ENCODE peak calls at places on chromosomes 12 and 14, in nine cellular contexts. One of them, this sample, is unnamed.

GRCh38 chr14:81452766-81453165 is 52.6 kb upstream of the STON2 start:
- DNase-seq in MG63: no peak
- DNase-seq in cardiac fibroblast: no peak
- DNase-seq in NCI-H1417: no peak
- DNase-seq in activated CD4-positive, CD25-positive, alpha-beta regulatory T cell: no peak
- DNase-seq in CD8-positive, alpha-beta memory T cell: no peak
- DNase-seq in activated CD8-positive, alpha-beta memory T cell treated with anti-CD3 and anti-CD28 coated beads, Interleukin-2, amount 50 U/mL, for 48 hours: no peak
- DNase-seq in NCI-H1105 treated with DMSO at 0.1 percent for 48 hours: no peak
- DNase-seq in NCI-H1436: no peak
- DNase-seq in this sample: no peak

GRCh38 chr12:10756194-10756593 is 33.1 kb upstream of the YBX3 start:
- DNase-seq in NCI-H1105 treated with DMSO at 0.1 percent for 48 hours: no peak
- DNase-seq in NCI-H1417: no peak
- DNase-seq in CD8-positive, alpha-beta memory T cell: no peak
- DNase-seq in activated CD4-positive, CD25-positive, alpha-beta regulatory T cell: no peak
- DNase-seq in MG63: no peak
- DNase-seq in NCI-H1436: no peak
- DNase-seq in activated CD8-positive, alpha-beta memory T cell treated with anti-CD3 and anti-CD28 coated beads, Interleukin-2, amount 50 U/mL, for 48 hours: no peak
- DNase-seq in cardiac fibroblast: no peak
- DNase-seq in this sample: no peak

GRCh38 chr12:124510301-124510970 is 57.0 kb downstream of the NCOR2 start:
- DNase-seq in NCI-H1417: peak; percentile 46
- DNase-seq in activated CD8-positive, alpha-beta memory T cell treated with anti-CD3 and anti-CD28 coated beads, Interleukin-2, amount 50 U/mL, for 48 hours: no peak
- DNase-seq in NCI-H1105 treated with DMSO at 0.1 percent for 48 hours: no peak
- DNase-seq in activated CD4-positive, CD25-positive, alpha-beta regulatory T cell: no peak
- DNase-seq in cardiac fibroblast: no peak
- DNase-seq in NCI-H1436: no peak
- DNase-seq in MG63: no peak
- DNase-seq in CD8-positive, alpha-beta memory T cell: no peak
- DNase-seq in this sample: no peak

GRCh38 chr12:27913999-27914614 is 58.4 kb downstream of the PTHLH start:
- DNase-seq in NCI-H1436: no peak
- DNase-seq in activated CD4-positive, CD25-positive, alpha-beta regulatory T cell: no peak
- DNase-seq in activated CD8-positive, alpha-beta memory T cell treated with anti-CD3 and anti-CD28 coated beads, Interleukin-2, amount 50 U/mL, for 48 hours: no peak
- DNase-seq in NCI-H1417: no peak
- DNase-seq in MG63: no peak
- DNase-seq in cardiac fibroblast: no peak
- DNase-seq in NCI-H1105 treated with DMSO at 0.1 percent for 48 hours: no peak
- DNase-seq in CD8-positive, alpha-beta memory T cell: no peak
- DNase-seq in this sample: no peak

GRCh38 chr12:123928274-123928865 is 44.3 kb downstream of the CCDC92 start:
- DNase-seq in NCI-H1436: peak; percentile 60
- DNase-seq in MG63: no peak
- DNase-seq in NCI-H1105 treated with DMSO at 0.1 percent for 48 hours: peak; percentile 37
- DNase-seq in NCI-H1417: peak; percentile 58
- DNase-seq in cardiac fibroblast: no peak
- DNase-seq in activated CD8-positive, alpha-beta memory T cell treated with anti-CD3 and anti-CD28 coated beads, Interleukin-2, amount 50 U/mL, for 48 hours: no peak
- DNase-seq in activated CD4-positive, CD25-positive, alpha-beta regulatory T cell: no peak
- DNase-seq in CD8-positive, alpha-beta memory T cell: no peak
- DNase-seq in this sample: no peak

GRCh38 chr12:95554532-95555071 is 3.3 kb upstream of the USP44 start:
- DNase-seq in cardiac fibroblast: no peak
- DNase-seq in NCI-H1417: no peak
- DNase-seq in activated CD8-positive, alpha-beta memory T cell treated with anti-CD3 and anti-CD28 coated beads, Interleukin-2, amount 50 U/mL, for 48 hours: no peak
- DNase-seq in NCI-H1105 treated with DMSO at 0.1 percent for 48 hours: no peak
- DNase-seq in MG63: no peak
- DNase-seq in NCI-H1436: no peak
- DNase-seq in CD8-positive, alpha-beta memory T cell: no peak
- DNase-seq in activated CD4-positive, CD25-positive, alpha-beta regulatory T cell: no peak
- DNase-seq in this sample: no peak

GRCh38 chr12:95837240-95838038 is 21.3 kb upstream of the SNRPF start:
- DNase-seq in MG63: no peak
- DNase-seq in CD8-positive, alpha-beta memory T cell: no peak
- DNase-seq in cardiac fibroblast: no peak
- DNase-seq in NCI-H1105 treated with DMSO at 0.1 percent for 48 hours: no peak
- DNase-seq in activated CD4-positive, CD25-positive, alpha-beta regulatory T cell: no peak
- DNase-seq in activated CD8-positive, alpha-beta memory T cell treated with anti-CD3 and anti-CD28 coated beads, Interleukin-2, amount 50 U/mL, for 48 hours: no peak
- DNase-seq in NCI-H1436: no peak
- DNase-seq in NCI-H1417: no peak
- DNase-seq in this sample: no peak

GRCh38 chr14:71321556-71322315 is 414.5 kb downstream of the PCNX1 start:
- DNase-seq in activated CD4-positive, CD25-positive, alpha-beta regulatory T cell: no peak
- DNase-seq in NCI-H1436: peak; percentile 8
- DNase-seq in CD8-positive, alpha-beta memory T cell: no peak
- DNase-seq in activated CD8-positive, alpha-beta memory T cell treated with anti-CD3 and anti-CD28 coated beads, Interleukin-2, amount 50 U/mL, for 48 hours: no peak
- DNase-seq in MG63: peak; percentile 1
- DNase-seq in NCI-H1417: peak; percentile 82
- DNase-seq in NCI-H1105 treated with DMSO at 0.1 percent for 48 hours: peak; percentile 81
- DNase-seq in cardiac fibroblast: peak; percentile 55
- DNase-seq in this sample: no peak

GRCh38 chr14:75440733-75441474 is 13.1 kb downstream of the JDP2 start:
- DNase-seq in activated CD8-positive, alpha-beta memory T cell treated with anti-CD3 and anti-CD28 coated beads, Interleukin-2, amount 50 U/mL, for 48 hours: no peak
- DNase-seq in activated CD4-positive, CD25-positive, alpha-beta regulatory T cell: no peak
- DNase-seq in NCI-H1417: no peak
- DNase-seq in cardiac fibroblast: peak; percentile 89
- DNase-seq in MG63: peak; percentile 47
- DNase-seq in NCI-H1436: no peak
- DNase-seq in CD8-positive, alpha-beta memory T cell: no peak
- DNase-seq in NCI-H1105 treated with DMSO at 0.1 percent for 48 hours: no peak
- DNase-seq in this sample: no peak

GRCh38 chr12:87025976-87026375 is 769.8 kb upstream of the MGAT4C start:
- DNase-seq in MG63: no peak
- DNase-seq in activated CD8-positive, alpha-beta memory T cell treated with anti-CD3 and anti-CD28 coated beads, Interleukin-2, amount 50 U/mL, for 48 hours: no peak
- DNase-seq in NCI-H1417: no peak
- DNase-seq in NCI-H1436: no peak
- DNase-seq in cardiac fibroblast: peak; percentile 2
- DNase-seq in activated CD4-positive, CD25-positive, alpha-beta regulatory T cell: no peak
- DNase-seq in CD8-positive, alpha-beta memory T cell: no peak
- DNase-seq in NCI-H1105 treated with DMSO at 0.1 percent for 48 hours: no peak
- DNase-seq in this sample: no peak

GRCh38 chr14:39488600-39488999 is 56.4 kb upstream of the FBXO33 start:
- DNase-seq in NCI-H1417: peak; percentile 84
- DNase-seq in cardiac fibroblast: peak; percentile 9
- DNase-seq in activated CD4-positive, CD25-positive, alpha-beta regulatory T cell: no peak
- DNase-seq in NCI-H1105 treated with DMSO at 0.1 percent for 48 hours: peak; percentile 67
- DNase-seq in CD8-positive, alpha-beta memory T cell: no peak
- DNase-seq in activated CD8-positive, alpha-beta memory T cell treated with anti-CD3 and anti-CD28 coated beads, Interleukin-2, amount 50 U/mL, for 48 hours: no peak
- DNase-seq in NCI-H1436: no peak
- DNase-seq in MG63: no peak
- DNase-seq in this sample: no peak

GRCh38 chr12:110862331-110862730 is 15.5 kb downstream of the CCDC63 start:
- DNase-seq in NCI-H1105 treated with DMSO at 0.1 percent for 48 hours: no peak
- DNase-seq in cardiac fibroblast: no peak
- DNase-seq in NCI-H1436: no peak
- DNase-seq in activated CD4-positive, CD25-positive, alpha-beta regulatory T cell: no peak
- DNase-seq in MG63: no peak
- DNase-seq in CD8-positive, alpha-beta memory T cell: no peak
- DNase-seq in activated CD8-positive, alpha-beta memory T cell treated with anti-CD3 and anti-CD28 coated beads, Interleukin-2, amount 50 U/mL, for 48 hours: no peak
- DNase-seq in NCI-H1417: no peak
- DNase-seq in this sample: no peak

GRCh38 chr12:6817056-6817455 is 4.6 kb upstream of the GPR162 start:
- DNase-seq in activated CD8-positive, alpha-beta memory T cell treated with anti-CD3 and anti-CD28 coated beads, Interleukin-2, amount 50 U/mL, for 48 hours: no peak
- DNase-seq in CD8-positive, alpha-beta memory T cell: no peak
- DNase-seq in MG63: no peak
- DNase-seq in cardiac fibroblast: no peak
- DNase-seq in NCI-H1436: no peak
- DNase-seq in NCI-H1105 treated with DMSO at 0.1 percent for 48 hours: no peak
- DNase-seq in activated CD4-positive, CD25-positive, alpha-beta regulatory T cell: no peak
- DNase-seq in NCI-H1417: no peak
- DNase-seq in this sample: no peak

GRCh38 chr12:119204137-119204536 is 25.4 kb downstream of the HSPB8 start:
- DNase-seq in CD8-positive, alpha-beta memory T cell: no peak
- DNase-seq in activated CD4-positive, CD25-positive, alpha-beta regulatory T cell: no peak
- DNase-seq in cardiac fibroblast: no peak
- DNase-seq in MG63: no peak
- DNase-seq in NCI-H1436: no peak
- DNase-seq in activated CD8-positive, alpha-beta memory T cell treated with anti-CD3 and anti-CD28 coated beads, Interleukin-2, amount 50 U/mL, for 48 hours: no peak
- DNase-seq in NCI-H1417: no peak
- DNase-seq in NCI-H1105 treated with DMSO at 0.1 percent for 48 hours: no peak
- DNase-seq in this sample: no peak

GRCh38 chr12:113860950-113861349 is 105.2 kb downstream of the RBM19 start:
- DNase-seq in activated CD4-positive, CD25-positive, alpha-beta regulatory T cell: no peak
- DNase-seq in NCI-H1417: no peak
- DNase-seq in activated CD8-positive, alpha-beta memory T cell treated with anti-CD3 and anti-CD28 coated beads, Interleukin-2, amount 50 U/mL, for 48 hours: no peak
- DNase-seq in NCI-H1105 treated with DMSO at 0.1 percent for 48 hours: no peak
- DNase-seq in MG63: peak; percentile 53
- DNase-seq in cardiac fibroblast: peak; percentile 94
- DNase-seq in NCI-H1436: no peak
- DNase-seq in CD8-positive, alpha-beta memory T cell: no peak
- DNase-seq in this sample: no peak

GRCh38 chr12:101823039-101823438 is 7.7 kb downstream of the GNPTAB start:
- DNase-seq in NCI-H1417: no peak
- DNase-seq in cardiac fibroblast: peak; percentile 31
- DNase-seq in activated CD8-positive, alpha-beta memory T cell treated with anti-CD3 and anti-CD28 coated beads, Interleukin-2, amount 50 U/mL, for 48 hours: no peak
- DNase-seq in NCI-H1105 treated with DMSO at 0.1 percent for 48 hours: no peak
- DNase-seq in CD8-positive, alpha-beta memory T cell: no peak
- DNase-seq in MG63: no peak
- DNase-seq in NCI-H1436: no peak
- DNase-seq in activated CD4-positive, CD25-positive, alpha-beta regulatory T cell: no peak
- DNase-seq in this sample: no peak

GRCh38 chr14:41605550-41606248 is 977 bp upstream of the LRFN5 start:
- DNase-seq in NCI-H1436: peak; percentile 30
- DNase-seq in MG63: no peak
- DNase-seq in CD8-positive, alpha-beta memory T cell: no peak
- DNase-seq in NCI-H1105 treated with DMSO at 0.1 percent for 48 hours: peak; percentile 91
- DNase-seq in NCI-H1417: no peak
- DNase-seq in cardiac fibroblast: peak; percentile 67
- DNase-seq in activated CD4-positive, CD25-positive, alpha-beta regulatory T cell: no peak
- DNase-seq in activated CD8-positive, alpha-beta memory T cell treated with anti-CD3 and anti-CD28 coated beads, Interleukin-2, amount 50 U/mL, for 48 hours: peak; percentile 50
- DNase-seq in this sample: no peak

GRCh38 chr14:105333613-105334364 is 19.2 kb downstream of the PACS2 start:
- DNase-seq in NCI-H1417: peak; percentile 21
- DNase-seq in MG63: no peak
- DNase-seq in CD8-positive, alpha-beta memory T cell: no peak
- DNase-seq in NCI-H1436: no peak
- DNase-seq in activated CD4-positive, CD25-positive, alpha-beta regulatory T cell: no peak
- DNase-seq in NCI-H1105 treated with DMSO at 0.1 percent for 48 hours: no peak
- DNase-seq in activated CD8-positive, alpha-beta memory T cell treated with anti-CD3 and anti-CD28 coated beads, Interleukin-2, amount 50 U/mL, for 48 hours: no peak
- DNase-seq in cardiac fibroblast: no peak
- DNase-seq in this sample: no peak

GRCh38 chr12:52860102-52860838 is 11.5 kb upstream of the KRT78 start:
- DNase-seq in NCI-H1436: no peak
- DNase-seq in activated CD8-positive, alpha-beta memory T cell treated with anti-CD3 and anti-CD28 coated beads, Interleukin-2, amount 50 U/mL, for 48 hours: no peak
- DNase-seq in NCI-H1417: no peak
- DNase-seq in MG63: peak; percentile 17
- DNase-seq in cardiac fibroblast: peak; percentile 86
- DNase-seq in activated CD4-positive, CD25-positive, alpha-beta regulatory T cell: no peak
- DNase-seq in NCI-H1105 treated with DMSO at 0.1 percent for 48 hours: no peak
- DNase-seq in CD8-positive, alpha-beta memory T cell: no peak
- DNase-seq in this sample: no peak

GRCh38 chr14:91400696-91401095 is 16.9 kb downstream of the CCDC88C start:
- DNase-seq in activated CD4-positive, CD25-positive, alpha-beta regulatory T cell: no peak
- DNase-seq in activated CD8-positive, alpha-beta memory T cell treated with anti-CD3 and anti-CD28 coated beads, Interleukin-2, amount 50 U/mL, for 48 hours: no peak
- DNase-seq in NCI-H1436: no peak
- DNase-seq in NCI-H1105 treated with DMSO at 0.1 percent for 48 hours: no peak
- DNase-seq in NCI-H1417: no peak
- DNase-seq in MG63: no peak
- DNase-seq in cardiac fibroblast: peak; percentile 52
- DNase-seq in CD8-positive, alpha-beta memory T cell: no peak
- DNase-seq in this sample: no peak

GRCh38 chr12:68335462-68335861 is 3.3 kb upstream of the MDM1 start:
- DNase-seq in NCI-H1105 treated with DMSO at 0.1 percent for 48 hours: no peak
- DNase-seq in NCI-H1436: no peak
- DNase-seq in cardiac fibroblast: no peak
- DNase-seq in activated CD8-positive, alpha-beta memory T cell treated with anti-CD3 and anti-CD28 coated beads, Interleukin-2, amount 50 U/mL, for 48 hours: no peak
- DNase-seq in CD8-positive, alpha-beta memory T cell: no peak
- DNase-seq in activated CD4-positive, CD25-positive, alpha-beta regulatory T cell: no peak
- DNase-seq in MG63: no peak
- DNase-seq in NCI-H1417: peak; percentile 37
- DNase-seq in this sample: no peak

GRCh38 chr12:57779736-57780135 is 2.9 kb upstream of the TSFM start:
- DNase-seq in NCI-H1417: no peak
- DNase-seq in cardiac fibroblast: peak; percentile 35
- DNase-seq in activated CD4-positive, CD25-positive, alpha-beta regulatory T cell: no peak
- DNase-seq in MG63: no peak
- DNase-seq in CD8-positive, alpha-beta memory T cell: no peak
- DNase-seq in NCI-H1105 treated with DMSO at 0.1 percent for 48 hours: no peak
- DNase-seq in NCI-H1436: no peak
- DNase-seq in activated CD8-positive, alpha-beta memory T cell treated with anti-CD3 and anti-CD28 coated beads, Interleukin-2, amount 50 U/mL, for 48 hours: no peak
- DNase-seq in this sample: no peak

GRCh38 chr12:124428136-124428791 is 133.4 kb downstream of the RFLNA start:
- DNase-seq in NCI-H1417: peak; percentile 37
- DNase-seq in cardiac fibroblast: peak; percentile 73
- DNase-seq in CD8-positive, alpha-beta memory T cell: no peak
- DNase-seq in activated CD4-positive, CD25-positive, alpha-beta regulatory T cell: no peak
- DNase-seq in NCI-H1436: no peak
- DNase-seq in activated CD8-positive, alpha-beta memory T cell treated with anti-CD3 and anti-CD28 coated beads, Interleukin-2, amount 50 U/mL, for 48 hours: no peak
- DNase-seq in MG63: peak; percentile 31
- DNase-seq in NCI-H1105 treated with DMSO at 0.1 percent for 48 hours: no peak
- DNase-seq in this sample: no peak

GRCh38 chr12:78392918-78393317 is 471.7 kb upstream of the SYT1 start:
- DNase-seq in MG63: no peak
- DNase-seq in cardiac fibroblast: peak; percentile 20
- DNase-seq in NCI-H1436: peak; percentile 9
- DNase-seq in NCI-H1105 treated with DMSO at 0.1 percent for 48 hours: no peak
- DNase-seq in activated CD8-positive, alpha-beta memory T cell treated with anti-CD3 and anti-CD28 coated beads, Interleukin-2, amount 50 U/mL, for 48 hours: no peak
- DNase-seq in activated CD4-positive, CD25-positive, alpha-beta regulatory T cell: no peak
- DNase-seq in CD8-positive, alpha-beta memory T cell: no peak
- DNase-seq in NCI-H1417: peak; percentile 59
- DNase-seq in this sample: no peak

This sample was measured in GM18507.